ENCODE peak calls at places on chromosomes 16 and 17, in four cellular contexts. One of them, this sample, is unnamed.

GRCh38 chr17:59520276-59520675 is 45.1 kb upstream of the DHX40 start:
- DNase-seq in HS-5: no peak
- DNase-seq in A673: no peak
- DNase-seq in renal cortical epithelial cell: no peak
- DNase-seq in this sample: no peak

GRCh38 chr16:15996432-15997109 is 47.2 kb downstream of the ABCC1 start:
- DNase-seq in HS-5: peak; percentile 95
- DNase-seq in A673: no peak
- DNase-seq in renal cortical epithelial cell: peak; percentile 94
- DNase-seq in this sample: no peak

GRCh38 chr16:20740007-20740883 is 1.4 kb downstream of the THUMPD1 start:
- DNase-seq in HS-5: no peak
- DNase-seq in A673: peak; percentile 13
- DNase-seq in renal cortical epithelial cell: peak; percentile 39
- DNase-seq in this sample: peak; percentile 38

GRCh38 chr17:16486373-16487250 is 5.4 kb downstream of the LRRC75A start:
- DNase-seq in HS-5: no peak
- DNase-seq in A673: peak; percentile 84
- DNase-seq in renal cortical epithelial cell: peak; percentile 87
- DNase-seq in this sample: peak; percentile 55

GRCh38 chr17:10792156-10792555 is 11.7 kb downstream of the TMEM238L start:
- DNase-seq in HS-5: no peak
- DNase-seq in A673: no peak
- DNase-seq in renal cortical epithelial cell: peak; percentile 47
- DNase-seq in this sample: no peak

GRCh38 chr17:65559802-65560627 is 1.4 kb downstream of the AXIN2 start:
- DNase-seq in HS-5: no peak
- DNase-seq in A673: peak; percentile 45
- DNase-seq in renal cortical epithelial cell: no peak
- DNase-seq in this sample: no peak

GRCh38 chr17:78929908-78930775 is 5.0 kb upstream of the TIMP2 start:
- DNase-seq in HS-5: no peak
- DNase-seq in A673: no peak
- DNase-seq in renal cortical epithelial cell: no peak
- DNase-seq in this sample: no peak

GRCh38 chr16:56547120-56547948 is 17.5 kb upstream of the MT4 start:
- DNase-seq in HS-5: peak; percentile 18
- DNase-seq in A673: no peak
- DNase-seq in renal cortical epithelial cell: peak; percentile 30
- DNase-seq in this sample: peak; percentile 75

GRCh38 chr17:77859411-77859810 is 99.1 kb upstream of the TNRC6C start:
- DNase-seq in HS-5: no peak
- DNase-seq in A673: no peak
- DNase-seq in renal cortical epithelial cell: no peak
- DNase-seq in this sample: no peak

GRCh38 chr17:39737761-39738567 is at the start of gene GRB7:
- DNase-seq in HS-5: no peak
- DNase-seq in A673: no peak
- DNase-seq in renal cortical epithelial cell: peak; percentile 60
- DNase-seq in this sample: no peak

GRCh38 chr17:63434951-63435571 is 11.0 kb downstream of the CYB561 start:
- DNase-seq in HS-5: no peak
- DNase-seq in A673: peak; percentile 90
- DNase-seq in renal cortical epithelial cell: peak; percentile 54
- DNase-seq in this sample: peak; percentile 21

GRCh38 chr16:74999683-75000480 is 1.1 kb downstream of the ZNRF1 start:
- DNase-seq in HS-5: no peak
- DNase-seq in A673: peak; percentile 27
- DNase-seq in renal cortical epithelial cell: no peak
- DNase-seq in this sample: no peak

GRCh38 chr16:67917852-67918236 is 13.8 kb downstream of the CTRL start:
- DNase-seq in HS-5: peak; percentile 87
- DNase-seq in A673: peak; percentile 46
- DNase-seq in renal cortical epithelial cell: peak; percentile 84
- DNase-seq in this sample: no peak

GRCh38 chr17:29827179-29827578 is 102.8 kb downstream of the SSH2 start:
- DNase-seq in HS-5: no peak
- DNase-seq in A673: peak; percentile 25
- DNase-seq in renal cortical epithelial cell: no peak
- DNase-seq in this sample: no peak

GRCh38 chr17:80866050-80866793 is 125.4 kb upstream of the CHMP6 start:
- DNase-seq in HS-5: no peak
- DNase-seq in A673: peak; percentile 77
- DNase-seq in renal cortical epithelial cell: peak; percentile 44
- DNase-seq in this sample: peak; percentile 90

GRCh38 chr17:20073056-20073979 is 64.2 kb downstream of the SPECC1 start:
- DNase-seq in HS-5: no peak
- DNase-seq in A673: no peak
- DNase-seq in renal cortical epithelial cell: no peak
- DNase-seq in this sample: no peak

GRCh38 chr17:36768355-36768754 is 167.0 kb downstream of the MRM1 start:
- DNase-seq in HS-5: no peak
- DNase-seq in A673: no peak
- DNase-seq in renal cortical epithelial cell: no peak
- DNase-seq in this sample: peak; percentile 9

GRCh38 chr17:36148559-36149295 is 27.7 kb downstream of the TBC1D3B start:
- DNase-seq in HS-5: peak; percentile 25
- DNase-seq in A673: peak; percentile 56
- DNase-seq in renal cortical epithelial cell: peak; percentile 24
- DNase-seq in this sample: peak; percentile 62

GRCh38 chr17:69943058-69943457 is 132.0 kb upstream of the KCNJ16 start:
- DNase-seq in HS-5: no peak
- DNase-seq in A673: no peak
- DNase-seq in renal cortical epithelial cell: no peak
- DNase-seq in this sample: no peak

GRCh38 chr16:65453646-65454045 is 331.8 kb upstream of the CDH11 start:
- DNase-seq in HS-5: no peak
- DNase-seq in A673: peak; percentile 12
- DNase-seq in renal cortical epithelial cell: no peak
- DNase-seq in this sample: no peak

GRCh38 chr16:5222770-5223169 is 125.2 kb upstream of the EEF2KMT start:
- DNase-seq in HS-5: no peak
- DNase-seq in A673: no peak
- DNase-seq in renal cortical epithelial cell: no peak
- DNase-seq in this sample: no peak

GRCh38 chr17:70767102-70767701 is 597.9 kb downstream of the KCNJ2 start:
- DNase-seq in HS-5: no peak
- DNase-seq in A673: peak; percentile 34
- DNase-seq in renal cortical epithelial cell: peak; percentile 48
- DNase-seq in this sample: peak; percentile 68

GRCh38 chr16:23857901-23858300 is 22.1 kb downstream of the PRKCB start:
- DNase-seq in HS-5: no peak
- DNase-seq in A673: no peak
- DNase-seq in renal cortical epithelial cell: no peak
- DNase-seq in this sample: no peak

GRCh38 chr17:76427457-76428231 is 25.3 kb downstream of the UBE2O start:
- DNase-seq in HS-5: no peak
- DNase-seq in A673: no peak
- DNase-seq in renal cortical epithelial cell: peak; percentile 88
- DNase-seq in this sample: no peak

GRCh38 chr17:46044286-46044928 is 45.4 kb downstream of the STH start:
- DNase-seq in HS-5: peak; percentile 62
- DNase-seq in A673: peak; percentile 81
- DNase-seq in renal cortical epithelial cell: peak; percentile 93
- DNase-seq in this sample: peak; percentile 93

GRCh38 chr17:699350-699749 is 15.3 kb downstream of the VPS53 start:
- DNase-seq in HS-5: no peak
- DNase-seq in A673: no peak
- DNase-seq in renal cortical epithelial cell: no peak
- DNase-seq in this sample: no peak

GRCh38 chr16:87076950-87077749 is 240.0 kb downstream of the C16orf95 start:
- DNase-seq in HS-5: no peak
- DNase-seq in A673: peak; percentile 48
- DNase-seq in renal cortical epithelial cell: peak; percentile 2
- DNase-seq in this sample: peak; percentile 67

GRCh38 chr17:38511126-38512108 is 83.2 kb downstream of the ARHGAP23 start:
- DNase-seq in HS-5: no peak
- DNase-seq in A673: no peak
- DNase-seq in renal cortical epithelial cell: peak; percentile 26
- DNase-seq in this sample: no peak

GRCh38 chr17:78346605-78347250 is 13.1 kb downstream of the SOCS3 start:
- DNase-seq in HS-5: no peak
- DNase-seq in A673: no peak
- DNase-seq in renal cortical epithelial cell: no peak
- DNase-seq in this sample: no peak

GRCh38 chr17:29086628-29087332 is 43.8 kb downstream of the PIPOX start:
- DNase-seq in HS-5: no peak
- DNase-seq in A673: no peak
- DNase-seq in renal cortical epithelial cell: no peak
- DNase-seq in this sample: no peak

GRCh38 chr17:6947745-6948144 is 48.1 kb upstream of the ALOX12 start:
- DNase-seq in HS-5: no peak
- DNase-seq in A673: no peak
- DNase-seq in renal cortical epithelial cell: no peak
- DNase-seq in this sample: no peak

GRCh38 chr17:77281024-77281903 is 140.5 kb downstream of the SEC14L1 start:
- DNase-seq in HS-5: no peak
- DNase-seq in A673: peak; percentile 58
- DNase-seq in renal cortical epithelial cell: no peak
- DNase-seq in this sample: no peak

This sample was measured in SK-MEL-5.